ENCODE peak calls at places on chromosome 19, in seven cellular contexts. One of them, this sample, is unnamed.

GRCh38 chr19:4580021-4580901 is 20.8 kb upstream of the SEMA6B start:
- DNase-seq in HFFc6: no peak
- DNase-seq in fibroblast of pulmonary artery: no peak
- DNase-seq in WTC11: peak
- DNase-seq in lower leg skin: no peak
- DNase-seq in activated B cell treated with CpG ODN at 0.5 μM for 24 hours: no peak
- DNase-seq in A549: no peak
- DNase-seq in this sample: no peak

GRCh38 chr19:29952127-29952526 is 10.1 kb downstream of the URI1 start:
- DNase-seq in HFFc6: no peak
- DNase-seq in fibroblast of pulmonary artery: peak
- DNase-seq in WTC11: no peak
- DNase-seq in lower leg skin: no peak
- DNase-seq in activated B cell treated with CpG ODN at 0.5 μM for 24 hours: no peak
- DNase-seq in A549: no peak
- DNase-seq in this sample: no peak

GRCh38 chr19:13053761-13054604 is 48.7 kb downstream of the LYL1 start:
- DNase-seq in HFFc6: peak
- DNase-seq in fibroblast of pulmonary artery: peak
- DNase-seq in WTC11: peak
- DNase-seq in lower leg skin: peak
- DNase-seq in activated B cell treated with CpG ODN at 0.5 μM for 24 hours: no peak
- DNase-seq in A549: peak
- DNase-seq in this sample: no peak

GRCh38 chr19:30171795-30172642 is 200.2 kb upstream of the ZNF536 start:
- DNase-seq in HFFc6: no peak
- DNase-seq in fibroblast of pulmonary artery: no peak
- DNase-seq in WTC11: no peak
- DNase-seq in lower leg skin: no peak
- DNase-seq in activated B cell treated with CpG ODN at 0.5 μM for 24 hours: no peak
- DNase-seq in A549: no peak
- DNase-seq in this sample: peak

GRCh38 chr19:17889609-17890214 is 18.0 kb downstream of the SLC5A5 start:
- DNase-seq in HFFc6: peak
- DNase-seq in fibroblast of pulmonary artery: peak
- DNase-seq in WTC11: peak
- DNase-seq in lower leg skin: no peak
- DNase-seq in activated B cell treated with CpG ODN at 0.5 μM for 24 hours: no peak
- DNase-seq in A549: no peak
- DNase-seq in this sample: no peak

GRCh38 chr19:52231154-52231565 is 38.2 kb upstream of the ZNF766 start:
- DNase-seq in HFFc6: peak
- DNase-seq in fibroblast of pulmonary artery: peak
- DNase-seq in WTC11: no peak
- DNase-seq in lower leg skin: no peak
- DNase-seq in activated B cell treated with CpG ODN at 0.5 μM for 24 hours: no peak
- DNase-seq in A549: no peak
- DNase-seq in this sample: no peak

GRCh38 chr19:4429266-4430200 is 27.1 kb downstream of the CHAF1A start:
- DNase-seq in HFFc6: no peak
- DNase-seq in fibroblast of pulmonary artery: no peak
- DNase-seq in WTC11: no peak
- DNase-seq in lower leg skin: no peak
- DNase-seq in activated B cell treated with CpG ODN at 0.5 μM for 24 hours: no peak
- DNase-seq in A549: no peak
- DNase-seq in this sample: no peak

GRCh38 chr19:38661996-38662395 is 14.5 kb downstream of the ACTN4 start:
- DNase-seq in HFFc6: no peak
- DNase-seq in fibroblast of pulmonary artery: no peak
- DNase-seq in WTC11: no peak
- DNase-seq in lower leg skin: peak
- DNase-seq in activated B cell treated with CpG ODN at 0.5 μM for 24 hours: no peak
- DNase-seq in A549: no peak
- DNase-seq in this sample: no peak

GRCh38 chr19:13016628-13017305 is 21.5 kb downstream of the NFIX start:
- DNase-seq in HFFc6: no peak
- DNase-seq in fibroblast of pulmonary artery: no peak
- DNase-seq in WTC11: no peak
- DNase-seq in lower leg skin: no peak
- DNase-seq in activated B cell treated with CpG ODN at 0.5 μM for 24 hours: no peak
- DNase-seq in A549: no peak
- DNase-seq in this sample: no peak

GRCh38 chr19:44315883-44316282 is 11.1 kb upstream of the ZNF235 start:
- DNase-seq in HFFc6: no peak
- DNase-seq in fibroblast of pulmonary artery: peak
- DNase-seq in WTC11: no peak
- DNase-seq in lower leg skin: no peak
- DNase-seq in activated B cell treated with CpG ODN at 0.5 μM for 24 hours: no peak
- DNase-seq in A549: no peak
- DNase-seq in this sample: no peak

GRCh38 chr19:50703915-50704548 is 15.6 kb downstream of the SHANK1 start:
- DNase-seq in HFFc6: no peak
- DNase-seq in fibroblast of pulmonary artery: no peak
- DNase-seq in WTC11: no peak
- DNase-seq in lower leg skin: no peak
- DNase-seq in activated B cell treated with CpG ODN at 0.5 μM for 24 hours: no peak
- DNase-seq in A549: peak
- DNase-seq in this sample: no peak
- TF ChIP-seq CTCF in HFFc6: peak
- TF ChIP-seq CTCF in fibroblast of pulmonary artery: peak
- TF ChIP-seq CTCF in WTC11: no peak
- TF ChIP-seq CTCF in lower leg skin: no peak
- TF ChIP-seq CTCF in activated B cell treated with CpG ODN at 0.5 μM for 24 hours: no peak
- TF ChIP-seq CTCF in A549: peak
- TF ChIP-seq CTCF in this sample: peak

GRCh38 chr19:35740423-35741215 is 1.6 kb downstream of the IGFLR1 start:
- DNase-seq in HFFc6: peak
- DNase-seq in fibroblast of pulmonary artery: peak
- DNase-seq in WTC11: peak
- DNase-seq in lower leg skin: peak
- DNase-seq in activated B cell treated with CpG ODN at 0.5 μM for 24 hours: peak
- DNase-seq in A549: peak
- DNase-seq in this sample: peak
- TF ChIP-seq CTCF in HFFc6: peak
- TF ChIP-seq CTCF in fibroblast of pulmonary artery: peak
- TF ChIP-seq CTCF in WTC11: no peak
- TF ChIP-seq CTCF in lower leg skin: no peak
- TF ChIP-seq CTCF in activated B cell treated with CpG ODN at 0.5 μM for 24 hours: no peak
- TF ChIP-seq CTCF in A549: no peak
- TF ChIP-seq CTCF in this sample: peak

GRCh38 chr19:56144396-56144795 is 3.3 kb downstream of the ZNF444 start:
- DNase-seq in HFFc6: no peak
- DNase-seq in fibroblast of pulmonary artery: no peak
- DNase-seq in WTC11: no peak
- DNase-seq in lower leg skin: no peak
- DNase-seq in activated B cell treated with CpG ODN at 0.5 μM for 24 hours: no peak
- DNase-seq in A549: no peak
- DNase-seq in this sample: no peak
- TF ChIP-seq CTCF in HFFc6: no peak
- TF ChIP-seq CTCF in fibroblast of pulmonary artery: no peak
- TF ChIP-seq CTCF in WTC11: no peak
- TF ChIP-seq CTCF in lower leg skin: no peak
- TF ChIP-seq CTCF in activated B cell treated with CpG ODN at 0.5 μM for 24 hours: no peak
- TF ChIP-seq CTCF in A549: no peak
- TF ChIP-seq CTCF in this sample: no peak

GRCh38 chr19:36214388-36215275 is at the start of the genes ZNF146 and ZNF565:
- DNase-seq in HFFc6: peak
- DNase-seq in fibroblast of pulmonary artery: peak
- DNase-seq in WTC11: peak
- DNase-seq in lower leg skin: peak
- DNase-seq in activated B cell treated with CpG ODN at 0.5 μM for 24 hours: peak
- DNase-seq in A549: peak
- DNase-seq in this sample: peak
- TF ChIP-seq CTCF in HFFc6: peak
- TF ChIP-seq CTCF in fibroblast of pulmonary artery: no peak
- TF ChIP-seq CTCF in WTC11: no peak
- TF ChIP-seq CTCF in lower leg skin: no peak
- TF ChIP-seq CTCF in activated B cell treated with CpG ODN at 0.5 μM for 24 hours: no peak
- TF ChIP-seq CTCF in A549: no peak
- TF ChIP-seq CTCF in this sample: no peak

GRCh38 chr19:46009530-46010510 is 13.0 kb downstream of the PGLYRP1 start:
- DNase-seq in HFFc6: peak
- DNase-seq in fibroblast of pulmonary artery: peak
- DNase-seq in WTC11: peak
- DNase-seq in lower leg skin: no peak
- DNase-seq in activated B cell treated with CpG ODN at 0.5 μM for 24 hours: peak
- DNase-seq in A549: peak
- DNase-seq in this sample: no peak
- TF ChIP-seq CTCF in HFFc6: peak
- TF ChIP-seq CTCF in fibroblast of pulmonary artery: peak
- TF ChIP-seq CTCF in WTC11: peak
- TF ChIP-seq CTCF in lower leg skin: no peak
- TF ChIP-seq CTCF in activated B cell treated with CpG ODN at 0.5 μM for 24 hours: peak
- TF ChIP-seq CTCF in A549: peak
- TF ChIP-seq CTCF in this sample: peak

DNA sequence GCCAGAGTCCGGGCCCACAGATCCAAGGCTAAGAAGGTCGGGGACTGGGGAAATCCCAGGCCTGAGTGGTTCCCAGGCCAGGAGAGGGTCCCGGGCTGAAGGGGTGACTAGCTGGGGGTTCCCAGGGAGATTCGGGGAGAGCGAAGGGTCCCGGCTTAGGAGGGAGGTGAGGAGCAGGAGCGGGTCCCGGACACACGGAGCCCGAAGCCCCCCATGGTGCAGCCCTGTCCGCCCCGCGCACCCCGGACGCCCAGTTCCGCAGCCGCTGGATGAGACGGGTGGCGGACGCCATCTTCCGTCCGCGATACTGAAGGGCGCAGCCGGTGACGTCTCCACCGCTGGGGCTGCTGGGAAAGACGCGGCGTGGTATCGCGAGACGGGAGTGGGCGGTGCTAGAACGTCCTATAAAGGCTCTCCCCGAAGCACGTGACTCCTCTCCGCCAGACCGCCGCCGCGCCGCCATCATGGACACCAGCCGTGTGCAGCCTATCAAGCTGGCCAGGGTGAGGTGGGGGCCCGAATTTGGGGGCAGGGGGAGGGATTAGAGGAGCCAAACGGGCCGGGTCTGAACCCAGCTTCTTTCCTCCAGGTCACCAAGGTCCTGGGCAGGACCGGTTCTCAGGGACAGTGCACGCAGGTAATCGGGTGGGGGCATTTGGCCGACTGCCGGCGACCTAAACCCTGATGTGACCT is at the start of the genes NDUFA7 and RPS28:
- DNase-seq in HFFc6: peak
- DNase-seq in fibroblast of pulmonary artery: peak
- DNase-seq in WTC11: peak
- DNase-seq in lower leg skin: peak
- DNase-seq in activated B cell treated with CpG ODN at 0.5 μM for 24 hours: peak
- DNase-seq in A549: peak
- DNase-seq in this sample: peak
- TF ChIP-seq CTCF in HFFc6: peak
- TF ChIP-seq CTCF in fibroblast of pulmonary artery: peak
- TF ChIP-seq CTCF in WTC11: no peak
- TF ChIP-seq CTCF in lower leg skin: no peak
- TF ChIP-seq CTCF in activated B cell treated with CpG ODN at 0.5 μM for 24 hours: no peak
- TF ChIP-seq CTCF in A549: no peak
- TF ChIP-seq CTCF in this sample: peak

DNA sequence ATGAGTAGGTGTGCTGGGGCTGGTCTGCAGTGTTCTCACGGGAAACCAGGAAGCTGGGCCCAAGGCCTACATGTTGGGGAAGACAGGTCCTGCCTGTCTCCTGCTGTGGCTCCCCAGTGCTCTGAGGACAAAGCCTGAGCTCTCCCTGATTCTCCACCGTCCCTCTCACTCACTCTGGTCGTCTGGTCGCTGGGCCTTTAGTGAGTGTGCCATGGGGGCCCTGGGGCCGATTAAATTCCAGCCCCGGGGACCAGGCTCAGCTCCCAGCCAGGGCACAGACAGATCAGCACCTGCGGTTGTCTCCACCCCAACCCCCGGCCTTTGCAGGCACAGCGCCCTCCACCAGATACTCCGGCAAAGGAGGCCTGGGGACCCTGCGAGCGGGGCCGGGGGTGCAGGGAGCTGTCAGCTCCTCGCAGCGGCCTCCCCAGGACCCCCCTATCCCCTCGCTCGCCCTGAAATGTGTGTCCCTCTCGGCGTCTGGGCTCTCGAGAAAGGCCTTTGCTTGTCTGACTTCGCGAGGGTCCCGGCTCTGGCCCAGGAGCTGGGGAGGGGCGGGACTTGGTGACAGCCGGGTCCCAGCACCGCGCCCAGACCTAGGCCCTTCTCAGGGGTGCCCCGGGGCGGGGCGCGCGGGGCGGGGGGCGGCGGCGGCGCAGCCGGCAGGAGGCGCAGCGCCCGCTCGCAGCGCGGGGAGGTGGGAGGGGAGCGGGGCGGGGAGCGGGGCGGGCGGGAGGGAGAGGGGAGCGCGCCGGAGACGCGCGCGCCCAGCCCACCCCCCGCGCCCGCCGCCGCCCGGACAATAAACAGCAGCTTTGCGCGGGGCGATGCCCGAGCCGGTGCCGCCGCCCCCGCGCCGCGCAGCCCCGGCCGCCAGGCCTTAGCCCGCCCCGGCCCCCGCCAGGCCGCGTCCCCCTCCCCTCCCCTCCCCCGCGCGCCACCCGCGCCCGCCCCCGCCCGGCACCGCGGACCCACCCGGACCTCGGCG is at the start of gene PALM:
- DNase-seq in HFFc6: no peak
- DNase-seq in fibroblast of pulmonary artery: no peak
- DNase-seq in WTC11: peak
- DNase-seq in lower leg skin: no peak
- DNase-seq in activated B cell treated with CpG ODN at 0.5 μM for 24 hours: no peak
- DNase-seq in A549: no peak
- DNase-seq in this sample: no peak
- TF ChIP-seq CTCF in HFFc6: no peak
- TF ChIP-seq CTCF in fibroblast of pulmonary artery: no peak
- TF ChIP-seq CTCF in WTC11: no peak
- TF ChIP-seq CTCF in lower leg skin: no peak
- TF ChIP-seq CTCF in activated B cell treated with CpG ODN at 0.5 μM for 24 hours: no peak
- TF ChIP-seq CTCF in A549: peak
- TF ChIP-seq CTCF in this sample: peak